ENCODE peak calls at places on chromosome 22, in four cellular contexts. U is stimulated activated CD4-positive, alpha-beta T cell treated with anti-CD3 and anti-CD28 coated beads, TNF-alpha, amount 100 ng/mL, for 1 hour; J is activated B cell treated with CpG ODN at 0.5 μM for 24 hours; B is ovary. N is an unnamed sample.
A peak's percentile ranks its signal among the peaks of the same experiment; 100 is the strongest.

GRCh38 chr22:50697667-50698506 is 25.3 kb downstream of the SHANK3 start:
- DNase-seq in U (no peak), J (no peak), B (peak; percentile 8), N (peak; percentile 13)

GRCh38 chr22:20494978-20495860 is at the start of gene KLHL22:
- DNase-seq in U (no peak), J (no peak), B (peak; percentile 48), N (no peak)

GRCh38 chr22:48751539-48752437 is 1075.9 kb downstream of the BRD1 start:
- DNase-seq in U (no peak), J (no peak), B (no peak), N (no peak)

GRCh38 chr22:39318507-39319283 is 728 bp downstream of the RPL3 start:
- DNase-seq in U (no peak), J (no peak), B (no peak), N (no peak)

GRCh38 chr22:36546932-36547331 is 18.0 kb upstream of the EIF3D start:
- DNase-seq in U (no peak), J (no peak), B (no peak), N (no peak)

GRCh38 chr22:36052505-36052941 is 23.9 kb upstream of the RBFOX2 start:
- DNase-seq in U (no peak), J (no peak), B (no peak), N (no peak)

GRCh38 chr22:23070418-23071162 is at the start of gene GNAZ:
- DNase-seq in U (no peak), J (peak; percentile 57), B (peak; percentile 68), N (peak; percentile 51)

GRCh38 chr22:19448076-19448607 is 631 bp upstream of the C22orf39 start:
- DNase-seq in U (no peak), J (peak; percentile 40), B (no peak), N (no peak)

GRCh38 chr22:40238425-40239344 is 61.0 kb downstream of the TNRC6B start:
- DNase-seq in U (no peak), J (no peak), B (no peak), N (no peak)

GRCh38 chr22:24271406-24271760 is 752 bp downstream of the SPECC1L start:
- DNase-seq in U (no peak), J (no peak), B (peak; percentile 58), N (no peak)

GRCh38 chr22:17746916-17747315 is 27.4 kb downstream of the BID start:
- DNase-seq in U (no peak), J (no peak), B (no peak), N (no peak)

GRCh38 chr22:33440756-33441155 is 382.6 kb upstream of the SYN3 start:
- DNase-seq in U (no peak), J (no peak), B (peak; percentile 37), N (no peak)

GRCh38 chr22:28923826-28924732 is 40.7 kb downstream of the ZNRF3 start:
- DNase-seq in U (no peak), J (no peak), B (peak; percentile 61), N (no peak)

GRCh38 chr22:16922076-16922475 is 85.9 kb downstream of the GAB4 start:
- DNase-seq in U (no peak), J (no peak), B (no peak), N (no peak)

GRCh38 chr22:21942407-21942895 is 10.2 kb downstream of the PPM1F start:
- DNase-seq in U (no peak), J (no peak), B (peak; percentile 55), N (no peak)

GRCh38 chr22:37765498-37765897 is 42.2 kb upstream of the GCAT start:
- DNase-seq in U (no peak), J (no peak), B (no peak), N (no peak)

GRCh38 chr22:24510694-24511625 is 15.8 kb downstream of the UPB1 start:
- DNase-seq in U (no peak), J (no peak), B (no peak), N (no peak)

GRCh38 chr22:50526849-50527801 is 1.7 kb upstream of the SCO2 start:
- DNase-seq in U (no peak), J (no peak), B (no peak), N (peak; percentile 71)

GRCh38 chr22:19579113-19579811 is 55.1 kb upstream of the CLDN5 start:
- DNase-seq in U (no peak), J (no peak), B (no peak), N (no peak)

GRCh38 chr22:32058656-32059280 is 15.7 kb downstream of the SLC5A1 start:
- DNase-seq in U (no peak), J (no peak), B (no peak), N (no peak)

GRCh38 chr22:22892096-22893052 is 4.8 kb downstream of the IGLL5 start:
- DNase-seq in U (no peak), J (peak; percentile 9), B (no peak), N (no peak)

GRCh38 chr22:36775589-36775965 is 342 bp downstream of the IFT27 start:
- DNase-seq in U (no peak), J (no peak), B (peak; percentile 66), N (no peak)

GRCh38 chr22:17095538-17095937 is 10.7 kb downstream of the IL17RA start:
- DNase-seq in U (no peak), J (no peak), B (no peak), N (peak; percentile 64)

GRCh38 chr22:32411388-32411787 is 659 bp downstream of the RTCB start:
- DNase-seq in U (no peak), J (no peak), B (no peak), N (no peak)

GRCh38 chr22:44424131-44424711 is 73.8 kb downstream of the RTL6 start:
- DNase-seq in U (no peak), J (no peak), B (no peak), N (no peak)

GRCh38 chr22:48186121-48186790 is 1423.8 kb downstream of the TBC1D22A start:
- DNase-seq in U (no peak), J (no peak), B (no peak), N (no peak)

GRCh38 chr22:45163074-45163416 is 680 bp upstream of the NUP50 start:
- DNase-seq in U (no peak), J (no peak), B (peak; percentile 22), N (no peak)

GRCh38 chr22:50584106-50585096 is 1.8 kb upstream of the CHKB start:
- DNase-seq in U (no peak), J (no peak), B (no peak), N (no peak)

GRCh38 chr22:19851291-19852176 is 3.1 kb downstream of the GNB1L start:
- DNase-seq in U (no peak), J (no peak), B (no peak), N (no peak)

GRCh38 chr22:26643368-26644100 is 13.9 kb upstream of the MIAT start:
- DNase-seq in U (no peak), J (no peak), B (no peak), N (no peak)

GRCh38 chr22:34587357-34588356 is 478.3 kb upstream of the ISX start:
- DNase-seq in U (no peak), J (no peak), B (no peak), N (no peak)

GRCh38 chr22:38452373-38453064 is 2.5 kb downstream of the KCNJ4 start:
- DNase-seq in U (no peak), J (no peak), B (no peak), N (no peak)

GRCh38 chr22:45977003-45977395 is at the start of gene WNT7B:
- DNase-seq in U (no peak), J (no peak), B (no peak), N (no peak)

GRCh38 chr22:29071261-29072045 is 1.4 kb upstream of the KREMEN1 start:
- DNase-seq in U (no peak), J (peak; percentile 30), B (peak; percentile 61), N (peak; percentile 77)

GRCh38 chr22:19962246-19962908 is 20.8 kb upstream of the TXNRD2 start:
- DNase-seq in U (peak; percentile 29), J (no peak), B (no peak), N (peak; percentile 91)

GRCh38 chr22:44497904-44498242 is at the start of gene RTL6:
- DNase-seq in U (no peak), J (no peak), B (no peak), N (no peak)

GRCh38 chr22:47166446-47167016 is 404.1 kb downstream of the TBC1D22A start:
- DNase-seq in U (no peak), J (no peak), B (no peak), N (no peak)